ENCODE peak calls at places on chromosomes 7 and 10, in nine cellular contexts. One of them, this sample, is unnamed.

GRCh38 chr10:104028146-104028545 is 57.5 kb downstream of the COL17A1 start:
- DNase-seq in transverse colon: no peak
- DNase-seq in endothelial cell of umbilical vein: no peak
- DNase-seq in right lobe of liver: no peak
- DNase-seq in IMR-90: peak; percentile 23
- DNase-seq in stomach: no peak
- DNase-seq in ovary: no peak
- DNase-seq in adrenal gland: no peak
- DNase-seq in body of pancreas: no peak
- DNase-seq in this sample: peak; percentile 76

GRCh38 chr10:127991543-127992255 is 84.8 kb downstream of the PTPRE start:
- DNase-seq in ovary: no peak
- DNase-seq in body of pancreas: no peak
- DNase-seq in stomach: no peak
- DNase-seq in IMR-90: no peak
- DNase-seq in right lobe of liver: no peak
- DNase-seq in transverse colon: no peak
- DNase-seq in adrenal gland: no peak
- DNase-seq in endothelial cell of umbilical vein: no peak
- DNase-seq in this sample: no peak

GRCh38 chr7:140689199-140690152 is 7.0 kb upstream of the NDUFB2 start:
- DNase-seq in IMR-90: no peak
- DNase-seq in body of pancreas: no peak
- DNase-seq in transverse colon: no peak
- DNase-seq in adrenal gland: no peak
- DNase-seq in stomach: no peak
- DNase-seq in endothelial cell of umbilical vein: no peak
- DNase-seq in right lobe of liver: no peak
- DNase-seq in ovary: no peak
- DNase-seq in this sample: no peak

GRCh38 chr7:121755286-121755685 is 117.7 kb upstream of the PTPRZ1 start:
- DNase-seq in right lobe of liver: no peak
- DNase-seq in transverse colon: no peak
- DNase-seq in stomach: no peak
- DNase-seq in body of pancreas: no peak
- DNase-seq in ovary: no peak
- DNase-seq in endothelial cell of umbilical vein: no peak
- DNase-seq in adrenal gland: no peak
- DNase-seq in IMR-90: no peak
- DNase-seq in this sample: no peak

GRCh38 chr10:72291019-72291532 is 17.4 kb downstream of the DDIT4 start:
- DNase-seq in adrenal gland: no peak
- DNase-seq in ovary: no peak
- DNase-seq in endothelial cell of umbilical vein: no peak
- DNase-seq in stomach: no peak
- DNase-seq in right lobe of liver: no peak
- DNase-seq in IMR-90: no peak
- DNase-seq in transverse colon: no peak
- DNase-seq in body of pancreas: no peak
- DNase-seq in this sample: no peak

GRCh38 chr10:42646692-42647640 is 8.6 kb upstream of the ZNF33B start:
- DNase-seq in IMR-90: no peak
- DNase-seq in ovary: no peak
- DNase-seq in right lobe of liver: no peak
- DNase-seq in body of pancreas: peak; percentile 70
- DNase-seq in adrenal gland: no peak
- DNase-seq in transverse colon: no peak
- DNase-seq in endothelial cell of umbilical vein: no peak
- DNase-seq in stomach: peak; percentile 45
- DNase-seq in this sample: no peak

GRCh38 chr7:149196151-149196704 is 882 bp downstream of the ZNF282 start:
- DNase-seq in body of pancreas: no peak
- DNase-seq in IMR-90: no peak
- DNase-seq in transverse colon: peak; percentile 9
- DNase-seq in right lobe of liver: no peak
- DNase-seq in endothelial cell of umbilical vein: peak; percentile 49
- DNase-seq in ovary: no peak
- DNase-seq in stomach: no peak
- DNase-seq in adrenal gland: no peak
- DNase-seq in this sample: peak; percentile 30

GRCh38 chr10:50498465-50498864 is 125.3 kb downstream of the SGMS1 start:
- DNase-seq in ovary: no peak
- DNase-seq in stomach: no peak
- DNase-seq in endothelial cell of umbilical vein: no peak
- DNase-seq in body of pancreas: no peak
- DNase-seq in right lobe of liver: no peak
- DNase-seq in transverse colon: no peak
- DNase-seq in adrenal gland: no peak
- DNase-seq in IMR-90: no peak
- DNase-seq in this sample: no peak

GRCh38 chr7:75842836-75843446 is 29.3 kb upstream of the CCL24 start:
- DNase-seq in IMR-90: peak; percentile 93
- DNase-seq in ovary: peak; percentile 31
- DNase-seq in right lobe of liver: peak; percentile 25
- DNase-seq in transverse colon: no peak
- DNase-seq in endothelial cell of umbilical vein: peak; percentile 91
- DNase-seq in adrenal gland: no peak
- DNase-seq in stomach: peak; percentile 30
- DNase-seq in body of pancreas: no peak
- DNase-seq in this sample: peak; percentile 46

GRCh38 chr7:122416316-122416925 is 111.9 kb upstream of the FEZF1 start:
- DNase-seq in transverse colon: no peak
- DNase-seq in right lobe of liver: no peak
- DNase-seq in ovary: no peak
- DNase-seq in body of pancreas: no peak
- DNase-seq in endothelial cell of umbilical vein: no peak
- DNase-seq in IMR-90: no peak
- DNase-seq in adrenal gland: no peak
- DNase-seq in stomach: no peak
- DNase-seq in this sample: no peak

GRCh38 chr7:129923709-129924108 is 29.1 kb downstream of the UBE2H start:
- DNase-seq in stomach: no peak
- DNase-seq in adrenal gland: no peak
- DNase-seq in ovary: no peak
- DNase-seq in body of pancreas: no peak
- DNase-seq in endothelial cell of umbilical vein: peak; percentile 81
- DNase-seq in right lobe of liver: no peak
- DNase-seq in IMR-90: peak; percentile 91
- DNase-seq in transverse colon: no peak
- DNase-seq in this sample: no peak

GRCh38 chr10:113493195-113493594 is 59.7 kb upstream of the HABP2 start:
- DNase-seq in body of pancreas: no peak
- DNase-seq in IMR-90: peak; percentile 1
- DNase-seq in adrenal gland: no peak
- DNase-seq in right lobe of liver: no peak
- DNase-seq in endothelial cell of umbilical vein: no peak
- DNase-seq in stomach: no peak
- DNase-seq in ovary: no peak
- DNase-seq in transverse colon: no peak
- DNase-seq in this sample: no peak

GRCh38 chr10:6621536-6621935 is 41.5 kb upstream of the PRKCQ start:
- DNase-seq in ovary: no peak
- DNase-seq in endothelial cell of umbilical vein: no peak
- DNase-seq in stomach: no peak
- DNase-seq in transverse colon: no peak
- DNase-seq in IMR-90: peak; percentile 12
- DNase-seq in adrenal gland: no peak
- DNase-seq in right lobe of liver: no peak
- DNase-seq in body of pancreas: no peak
- DNase-seq in this sample: no peak

GRCh38 chr10:4622374-4622773 is 203.6 kb upstream of the AKR1E2 start:
- DNase-seq in ovary: no peak
- DNase-seq in body of pancreas: no peak
- DNase-seq in right lobe of liver: no peak
- DNase-seq in adrenal gland: no peak
- DNase-seq in endothelial cell of umbilical vein: no peak
- DNase-seq in transverse colon: no peak
- DNase-seq in IMR-90: peak; percentile 4
- DNase-seq in stomach: no peak
- DNase-seq in this sample: no peak

GRCh38 chr7:33774762-33775523 is 130.4 kb upstream of the BMPER start:
- DNase-seq in ovary: peak; percentile 9
- DNase-seq in adrenal gland: no peak
- DNase-seq in endothelial cell of umbilical vein: no peak
- DNase-seq in transverse colon: peak; percentile 20
- DNase-seq in stomach: peak; percentile 53
- DNase-seq in right lobe of liver: no peak
- DNase-seq in IMR-90: peak; percentile 81
- DNase-seq in body of pancreas: peak; percentile 40
- DNase-seq in this sample: peak; percentile 43

GRCh38 chr7:21773326-21773725 is 172.4 kb downstream of the CDCA7L start:
- DNase-seq in IMR-90: no peak
- DNase-seq in endothelial cell of umbilical vein: no peak
- DNase-seq in right lobe of liver: no peak
- DNase-seq in stomach: no peak
- DNase-seq in ovary: no peak
- DNase-seq in adrenal gland: no peak
- DNase-seq in body of pancreas: no peak
- DNase-seq in transverse colon: no peak
- DNase-seq in this sample: no peak

GRCh38 chr10:93352638-93353383 is 129.3 kb downstream of the MYOF start:
- DNase-seq in body of pancreas: no peak
- DNase-seq in stomach: no peak
- DNase-seq in right lobe of liver: no peak
- DNase-seq in ovary: no peak
- DNase-seq in transverse colon: no peak
- DNase-seq in IMR-90: peak; percentile 52
- DNase-seq in adrenal gland: no peak
- DNase-seq in endothelial cell of umbilical vein: peak; percentile 46
- DNase-seq in this sample: no peak

GRCh38 chr7:23938937-23939552 is 229.0 kb downstream of the STK31 start:
- DNase-seq in ovary: no peak
- DNase-seq in body of pancreas: peak; percentile 30
- DNase-seq in adrenal gland: no peak
- DNase-seq in stomach: peak; percentile 56
- DNase-seq in endothelial cell of umbilical vein: no peak
- DNase-seq in IMR-90: peak; percentile 11
- DNase-seq in transverse colon: peak; percentile 38
- DNase-seq in right lobe of liver: peak; percentile 32
- DNase-seq in this sample: peak; percentile 40

GRCh38 chr10:17229967-17230682 is 2.1 kb downstream of the VIM start:
- DNase-seq in right lobe of liver: peak; percentile 75
- DNase-seq in stomach: peak; percentile 82
- DNase-seq in ovary: peak; percentile 78
- DNase-seq in adrenal gland: peak; percentile 83
- DNase-seq in IMR-90: peak; percentile 55
- DNase-seq in transverse colon: peak; percentile 93
- DNase-seq in endothelial cell of umbilical vein: peak; percentile 67
- DNase-seq in body of pancreas: peak; percentile 84
- DNase-seq in this sample: peak; percentile 87
- TF ChIP-seq POLR2A in right lobe of liver: peak; percentile 36
- TF ChIP-seq POLR2A in stomach: no peak
- TF ChIP-seq POLR2A in ovary: peak; percentile 9
- TF ChIP-seq POLR2A in adrenal gland: peak; percentile 44
- TF ChIP-seq POLR2A in IMR-90: peak; percentile 43
- TF ChIP-seq POLR2A in transverse colon: peak; percentile 75
- TF ChIP-seq POLR2A in endothelial cell of umbilical vein: peak; percentile 69
- TF ChIP-seq POLR2A in body of pancreas: peak; percentile 87
- TF ChIP-seq POLR2A in this sample: no peak

DNA sequence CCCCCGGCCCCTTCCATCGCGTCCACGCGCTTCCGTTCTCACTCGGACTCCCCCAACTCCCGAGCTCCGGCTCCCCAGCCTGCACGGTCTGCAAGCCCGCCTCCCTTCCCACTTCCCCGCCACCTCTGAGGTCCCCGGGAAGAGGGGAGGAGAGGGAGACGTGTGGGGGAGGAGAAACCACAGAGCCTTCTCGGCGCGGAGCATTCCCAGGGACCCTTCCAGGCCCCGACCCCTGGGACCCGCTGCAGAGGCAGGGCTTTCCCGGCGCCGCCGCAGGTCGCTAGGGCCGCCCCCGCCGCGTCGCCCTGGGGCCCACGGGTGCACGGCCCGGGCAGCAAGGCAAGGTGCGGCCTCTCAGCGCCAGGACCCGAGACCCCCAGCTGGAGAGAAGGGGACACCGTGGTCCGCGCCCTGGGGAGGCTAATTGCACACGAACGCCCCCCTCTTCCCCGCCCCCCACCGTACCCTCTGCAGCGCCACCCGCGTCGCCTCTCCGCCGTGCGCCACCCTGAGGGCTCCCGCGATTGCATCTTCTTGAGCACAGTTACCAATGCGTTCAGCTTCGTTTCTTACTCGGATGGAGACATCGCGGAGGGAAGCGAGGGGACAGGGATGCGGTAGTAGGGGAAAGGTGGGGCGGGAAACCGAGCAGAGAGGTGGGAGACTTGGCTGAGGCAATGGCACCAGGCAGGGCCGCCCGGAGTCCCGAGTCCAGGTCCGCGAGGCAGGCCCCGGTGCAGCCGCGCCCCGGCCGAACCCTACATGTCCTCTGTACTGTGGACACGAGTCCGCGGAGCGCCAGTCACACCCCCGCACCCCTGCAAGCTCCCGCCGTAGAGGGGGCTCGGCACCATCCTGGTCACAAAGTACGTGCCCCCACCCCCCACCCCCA is 29.0 kb downstream of the SKIDA1 start:
- DNase-seq in right lobe of liver: peak; percentile 74
- DNase-seq in stomach: peak; percentile 34
- DNase-seq in IMR-90: peak; percentile 25
- DNase-seq in body of pancreas: peak; percentile 43
- DNase-seq in adrenal gland: peak; percentile 64
- DNase-seq in endothelial cell of umbilical vein: peak; percentile 63
- DNase-seq in ovary: peak; percentile 58
- DNase-seq in transverse colon: peak; percentile 48
- DNase-seq in this sample: peak; percentile 62
- TF ChIP-seq POLR2A in right lobe of liver: no peak
- TF ChIP-seq POLR2A in stomach: no peak
- TF ChIP-seq POLR2A in IMR-90: no peak
- TF ChIP-seq POLR2A in body of pancreas: no peak
- TF ChIP-seq POLR2A in adrenal gland: no peak
- TF ChIP-seq POLR2A in endothelial cell of umbilical vein: no peak
- TF ChIP-seq POLR2A in ovary: no peak
- TF ChIP-seq POLR2A in transverse colon: no peak
- TF ChIP-seq POLR2A in this sample: no peak

DNA sequence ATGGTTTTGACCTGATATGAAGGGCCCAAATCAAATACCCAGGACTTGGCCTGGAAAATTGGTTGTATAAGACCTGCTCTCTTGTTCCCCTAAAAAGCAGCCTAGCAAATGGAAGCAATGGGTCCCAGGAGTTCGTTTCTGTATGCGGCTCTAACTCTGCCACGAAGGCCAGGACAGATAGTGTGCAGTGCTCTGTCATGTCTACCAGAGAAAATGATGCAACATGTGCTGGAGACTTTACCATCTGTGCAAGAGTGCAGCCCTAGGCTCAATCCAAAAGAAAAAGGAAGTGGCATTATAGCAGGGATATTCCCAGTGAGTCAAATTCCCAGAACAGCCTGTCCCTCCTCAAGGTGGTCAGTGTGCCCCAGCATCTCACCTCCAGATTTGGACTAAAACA is 311.4 kb downstream of the RNLS start:
- DNase-seq in endothelial cell of umbilical vein: no peak
- DNase-seq in body of pancreas: no peak
- DNase-seq in IMR-90: peak; percentile 43
- DNase-seq in right lobe of liver: no peak
- DNase-seq in adrenal gland: no peak
- DNase-seq in ovary: no peak
- DNase-seq in transverse colon: no peak
- DNase-seq in stomach: no peak
- DNase-seq in this sample: no peak
- TF ChIP-seq POLR2A in endothelial cell of umbilical vein: no peak
- TF ChIP-seq POLR2A in body of pancreas: no peak
- TF ChIP-seq POLR2A in IMR-90: no peak
- TF ChIP-seq POLR2A in right lobe of liver: no peak
- TF ChIP-seq POLR2A in adrenal gland: no peak
- TF ChIP-seq POLR2A in ovary: no peak
- TF ChIP-seq POLR2A in transverse colon: no peak
- TF ChIP-seq POLR2A in stomach: no peak
- TF ChIP-seq POLR2A in this sample: no peak

GRCh38 chr7:139133335-139134139 is 24.0 kb upstream of the ZC3HAV1 start:
- DNase-seq in ovary: peak; percentile 74
- DNase-seq in endothelial cell of umbilical vein: peak; percentile 94
- DNase-seq in transverse colon: peak; percentile 89
- DNase-seq in right lobe of liver: peak; percentile 87
- DNase-seq in body of pancreas: peak; percentile 83
- DNase-seq in stomach: peak; percentile 88
- DNase-seq in IMR-90: peak; percentile 86
- DNase-seq in adrenal gland: peak; percentile 89
- DNase-seq in this sample: peak; percentile 91
- TF ChIP-seq POLR2A in ovary: peak; percentile 13
- TF ChIP-seq POLR2A in endothelial cell of umbilical vein: peak; percentile 66
- TF ChIP-seq POLR2A in transverse colon: no peak
- TF ChIP-seq POLR2A in right lobe of liver: no peak
- TF ChIP-seq POLR2A in body of pancreas: peak; percentile 46
- TF ChIP-seq POLR2A in stomach: no peak
- TF ChIP-seq POLR2A in IMR-90: no peak
- TF ChIP-seq POLR2A in adrenal gland: no peak
- TF ChIP-seq POLR2A in this sample: no peak